ENCODE peak calls at places on chromosome 13, in seven cellular contexts. W is fibroblast of lung; I is CD8-positive, alpha-beta T cell; T is mammary epithelial cell; M is fibroblast of pulmonary artery; V is SK-N-SH; R is right lobe of liver. P is an unnamed sample.
A peak's percentile ranks its signal among the peaks of the same experiment; 100 is the strongest.

GRCh38 chr13:27536361-27537101 is 83.8 kb downstream of the LNX2 start:
- DNase-seq in W (no peak), I (no peak), T (peak; percentile 29), M (no peak), V (no peak), R (no peak), P (no peak)

GRCh38 chr13:113119166-113119821 is 3.3 kb upstream of the F10 start:
- DNase-seq in W (no peak), I (no peak), T (no peak), M (no peak), V (no peak), R (peak; percentile 34), P (peak; percentile 44)

GRCh38 chr13:113469582-113469981 is 16.3 kb upstream of the ADPRHL1 start:
- DNase-seq in W (no peak), I (no peak), T (no peak), M (no peak), V (no peak), R (no peak), P (no peak)

GRCh38 chr13:106882222-106882621 is 314.3 kb upstream of the ARGLU1 start:
- DNase-seq in W (no peak), I (no peak), T (no peak), M (no peak), V (no peak), R (no peak), P (no peak)

GRCh38 chr13:113150545-113151365 is 7.7 kb upstream of the PROZ start:
- DNase-seq in W (no peak), I (no peak), T (no peak), M (no peak), V (no peak), R (no peak), P (peak; percentile 45)

GRCh38 chr13:100396771-100397170 is 191.8 kb downstream of the GGACT start:
- DNase-seq in W (no peak), I (no peak), T (no peak), M (no peak), V (no peak), R (no peak), P (no peak)

GRCh38 chr13:37617162-37617561 is 18.6 kb upstream of the POSTN start:
- DNase-seq in W (peak; percentile 42), I (no peak), T (peak; percentile 24), M (peak; percentile 88), V (no peak), R (no peak), P (no peak)

GRCh38 chr13:97353927-97354326 is 80.0 kb upstream of the RAP2A start:
- DNase-seq in W (no peak), I (no peak), T (peak; percentile 59), M (no peak), V (no peak), R (no peak), P (no peak)

GRCh38 chr13:112106467-112107141 is 39.7 kb downstream of the SOX1 start:
- DNase-seq in W (no peak), I (no peak), T (no peak), M (no peak), V (no peak), R (no peak), P (no peak)

GRCh38 chr13:38518328-38518727 is 168.5 kb upstream of the FREM2 start:
- DNase-seq in W (no peak), I (no peak), T (peak; percentile 26), M (no peak), V (no peak), R (no peak), P (no peak)

GRCh38 chr13:81929988-81930387 is 1589.1 kb upstream of the SPRY2 start:
- DNase-seq in W (peak; percentile 14), I (no peak), T (peak; percentile 3), M (peak; percentile 34), V (peak; percentile 3), R (no peak), P (no peak)

GRCh38 chr13:23619073-23619855 is 49.1 kb downstream of the TNFRSF19 start:
- DNase-seq in W (no peak), I (no peak), T (peak; percentile 42), M (peak; percentile 33), V (no peak), R (no peak), P (no peak)

GRCh38 chr13:79349011-79349410 is 57.0 kb downstream of the RBM26 start:
- DNase-seq in W (peak; percentile 30), I (no peak), T (no peak), M (no peak), V (no peak), R (no peak), P (no peak)

GRCh38 chr13:43058318-43058674 is 34.9 kb downstream of the DNAJC15 start:
- DNase-seq in W (peak; percentile 39), I (no peak), T (peak; percentile 92), M (peak; percentile 62), V (no peak), R (no peak), P (no peak)

GRCh38 chr13:32426191-32426980 is 1.5 kb downstream of the N4BP2L1 start:
- DNase-seq in W (peak; percentile 31), I (peak; percentile 55), T (no peak), M (no peak), V (no peak), R (no peak), P (no peak)

GRCh38 chr13:27131202-27131623 is 40.4 kb downstream of the USP12 start:
- DNase-seq in W (no peak), I (peak; percentile 62), T (peak; percentile 98), M (no peak), V (no peak), R (no peak), P (no peak)

GRCh38 chr13:114225610-114226009 is 9.1 kb upstream of the CDC16 start:
- DNase-seq in W (no peak), I (peak; percentile 62), T (no peak), M (no peak), V (peak; percentile 37), R (no peak), P (no peak)

GRCh38 chr13:38630780-38631179 is 56.1 kb upstream of the FREM2 start:
- DNase-seq in W (peak; percentile 83), I (no peak), T (no peak), M (peak; percentile 51), V (no peak), R (no peak), P (no peak)

GRCh38 chr13:34321986-34322385 is 504.0 kb downstream of the RFC3 start:
- DNase-seq in W (no peak), I (no peak), T (no peak), M (no peak), V (no peak), R (no peak), P (no peak)

GRCh38 chr13:114173753-114174152 is 5.3 kb upstream of the CFAP97D2 start:
- DNase-seq in W (peak; percentile 68), I (no peak), T (no peak), M (no peak), V (no peak), R (no peak), P (no peak)

GRCh38 chr13:114079601-114080536 is 52.6 kb downstream of the RASA3 start:
- DNase-seq in W (no peak), I (no peak), T (no peak), M (no peak), V (no peak), R (peak; percentile 46), P (no peak)

GRCh38 chr13:80755925-80756324 is 415.0 kb upstream of the SPRY2 start:
- DNase-seq in W (peak; percentile 58), I (no peak), T (no peak), M (no peak), V (no peak), R (no peak), P (no peak)

GRCh38 chr13:53379485-53379884 is 350.9 kb downstream of the OLFM4 start:
- DNase-seq in W (no peak), I (no peak), T (no peak), M (no peak), V (no peak), R (no peak), P (no peak)
- TF ChIP-seq CTCF in W (no peak), I (no peak), T (no peak), M (no peak), V (no peak), R (no peak), P (no peak)

DNA sequence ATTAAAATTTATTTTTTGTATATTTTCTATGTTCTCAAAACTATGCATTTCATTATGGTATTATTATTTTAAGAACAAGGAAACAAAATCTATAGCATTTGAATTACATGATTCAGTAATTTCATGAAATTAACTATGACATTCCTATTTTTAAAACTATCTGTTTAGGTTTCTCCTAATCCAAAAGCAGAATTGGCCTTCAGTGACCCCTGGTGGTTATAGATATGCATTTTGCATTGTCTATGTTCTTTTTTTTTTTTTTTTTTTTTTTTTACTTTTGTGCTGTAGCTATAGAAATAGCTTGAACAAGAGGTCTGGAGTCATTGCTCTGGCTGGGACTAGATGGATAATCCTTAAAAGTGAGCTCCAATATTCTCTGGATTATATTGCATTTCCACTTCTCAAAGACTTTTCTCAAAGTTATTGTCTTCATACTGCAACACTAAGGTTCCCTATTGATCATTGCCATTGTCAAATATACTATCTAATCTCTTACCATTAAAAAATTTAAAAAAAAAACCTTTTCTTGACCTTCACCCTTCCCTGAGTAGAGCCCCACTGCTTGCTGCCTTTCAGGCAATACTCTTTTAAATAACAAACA is 15.9 kb upstream of the DNAJC3 start:
- DNase-seq in W (peak; percentile 69), I (no peak), T (peak; percentile 24), M (peak; percentile 69), V (peak; percentile 39), R (no peak), P (no peak)
- TF ChIP-seq CTCF in W (peak; percentile 65), I (peak; percentile 56), T (peak; percentile 72), M (peak; percentile 61), V (peak; percentile 80), R (peak; percentile 55), P (peak; percentile 15)

GRCh38 chr13:45364876-45365557 is 24.0 kb upstream of the TPT1 start:
- DNase-seq in W (no peak), I (no peak), T (no peak), M (no peak), V (no peak), R (no peak), P (no peak)

GRCh38 chr13:45367358-45367757 is 26.4 kb upstream of the TPT1 start:
- DNase-seq in W (peak; percentile 76), I (peak; percentile 89), T (peak; percentile 99), M (peak; percentile 79), V (no peak), R (no peak), P (peak; percentile 60)

GRCh38 chr13:45361596-45362206 is 20.7 kb upstream of the TPT1 start:
- DNase-seq in W (peak; percentile 59), I (no peak), T (peak; percentile 91), M (peak; percentile 38), V (no peak), R (no peak), P (no peak)

GRCh38 chr13:45365558-45365885 is 24.5 kb upstream of the TPT1 start:
- DNase-seq in W (no peak), I (no peak), T (peak; percentile 35), M (no peak), V (no peak), R (no peak), P (no peak)

GRCh38 chr13:45362939-45363338 is 22.0 kb upstream of the TPT1 start:
- DNase-seq in W (no peak), I (no peak), T (no peak), M (no peak), V (no peak), R (no peak), P (no peak)
- TF ChIP-seq CTCF in W (no peak), I (no peak), T (no peak), M (no peak), V (no peak), R (no peak), P (no peak)

DNA sequence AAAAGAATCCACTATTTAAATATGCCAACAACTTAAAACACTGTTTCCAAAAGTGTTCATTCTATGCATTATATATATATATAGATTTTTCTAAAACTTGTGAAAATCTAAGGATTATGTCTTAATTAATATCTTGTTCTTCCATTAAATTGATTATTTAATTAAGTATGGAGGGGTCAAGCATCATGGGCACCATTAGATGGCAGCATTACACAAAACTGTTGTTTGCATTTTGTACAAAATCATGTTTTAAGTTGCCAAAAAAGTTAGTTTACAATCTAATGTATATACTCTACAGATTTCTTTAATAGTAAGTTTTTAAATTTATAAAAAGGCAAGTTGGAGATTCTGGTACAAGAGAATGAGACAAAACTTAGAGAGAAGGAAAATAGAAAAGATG is 213.2 kb upstream of the EDNRB start:
- DNase-seq in W (peak; percentile 32), I (no peak), T (no peak), M (peak; percentile 26), V (no peak), R (no peak), P (no peak)
- TF ChIP-seq CTCF in W (peak; percentile 45), I (no peak), T (peak; percentile 30), M (peak; percentile 40), V (peak; percentile 61), R (peak; percentile 29), P (no peak)